ENCODE peak calls at places on chromosomes 11 and 22, in four cellular contexts. F, S, Z and N are unnamed samples.

GRCh38 chr22:32341122-32341740 is 16.4 kb upstream of the RFPL3 start:
- DNase-seq in Z (no peak), S (peak), F (no peak), N (no peak)

GRCh38 chr11:103676413-103676812 is 360.0 kb upstream of the DDI1 start:
- DNase-seq in S (no peak), Z (no peak), F (no peak), N (no peak)

GRCh38 chr22:29031236-29031982 is 30.2 kb downstream of the C22orf31 start:
- DNase-seq in Z (no peak), S (peak), F (no peak), N (no peak)

GRCh38 chr11:14914536-14914935 is 22.5 kb upstream of the CYP2R1 start:
- DNase-seq in Z (no peak), F (no peak), S (no peak), N (no peak)

GRCh38 chr11:68042219-68043028 is 3.6 kb downstream of the TCIRG1 start:
- DNase-seq in F (no peak), Z (no peak), S (no peak), N (no peak)

GRCh38 chr11:3220521-3221407 is 2.2 kb upstream of the MRGPRG start:
- DNase-seq in Z (no peak), F (no peak), S (no peak), N (no peak)

GRCh38 chr11:124174001-124174400 is 9.1 kb upstream of the OR10D3 start:
- DNase-seq in F (no peak), Z (no peak), S (peak), N (no peak)

GRCh38 chr11:115961168-115962003 is 457.2 kb upstream of the CADM1 start:
- DNase-seq in S (peak), Z (no peak), F (no peak), N (no peak)

GRCh38 chr22:48704335-48704734 is 1123.3 kb downstream of the BRD1 start:
- DNase-seq in S (no peak), F (no peak), Z (no peak), N (no peak)

DNA sequence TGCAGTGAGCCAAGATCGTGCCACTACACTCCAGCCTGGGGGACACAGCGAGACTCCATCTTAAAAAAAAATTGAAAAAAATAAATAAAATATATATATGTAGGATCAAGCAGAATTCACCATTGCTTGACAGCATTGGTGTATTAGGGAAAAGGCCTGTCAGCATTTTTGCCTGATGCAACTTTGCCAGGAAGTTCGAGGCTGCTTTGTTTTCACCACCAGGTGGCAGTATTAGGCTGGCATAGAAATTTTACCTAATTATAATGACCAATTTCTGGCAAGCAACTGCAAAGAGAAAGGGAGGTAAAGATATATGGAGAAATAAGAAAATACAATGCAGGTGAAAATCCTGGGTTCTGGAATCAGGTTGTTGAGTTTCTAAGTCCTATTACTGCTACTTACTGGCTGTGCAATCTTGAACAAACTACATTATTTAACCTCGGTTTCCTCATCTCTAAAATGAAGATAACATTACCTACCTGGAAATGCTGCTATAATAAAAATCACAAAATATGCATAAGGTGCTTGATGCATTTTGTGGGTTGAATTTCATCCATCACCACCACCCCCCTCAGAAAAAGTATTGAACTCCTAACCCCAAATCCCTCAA is 24.7 kb downstream of the LAYN start:
- DNase-seq in F (peak), Z (peak), S (peak), N (peak)
- TF ChIP-seq CTCF in F (peak), Z (peak), S (peak), N (peak)

DNA sequence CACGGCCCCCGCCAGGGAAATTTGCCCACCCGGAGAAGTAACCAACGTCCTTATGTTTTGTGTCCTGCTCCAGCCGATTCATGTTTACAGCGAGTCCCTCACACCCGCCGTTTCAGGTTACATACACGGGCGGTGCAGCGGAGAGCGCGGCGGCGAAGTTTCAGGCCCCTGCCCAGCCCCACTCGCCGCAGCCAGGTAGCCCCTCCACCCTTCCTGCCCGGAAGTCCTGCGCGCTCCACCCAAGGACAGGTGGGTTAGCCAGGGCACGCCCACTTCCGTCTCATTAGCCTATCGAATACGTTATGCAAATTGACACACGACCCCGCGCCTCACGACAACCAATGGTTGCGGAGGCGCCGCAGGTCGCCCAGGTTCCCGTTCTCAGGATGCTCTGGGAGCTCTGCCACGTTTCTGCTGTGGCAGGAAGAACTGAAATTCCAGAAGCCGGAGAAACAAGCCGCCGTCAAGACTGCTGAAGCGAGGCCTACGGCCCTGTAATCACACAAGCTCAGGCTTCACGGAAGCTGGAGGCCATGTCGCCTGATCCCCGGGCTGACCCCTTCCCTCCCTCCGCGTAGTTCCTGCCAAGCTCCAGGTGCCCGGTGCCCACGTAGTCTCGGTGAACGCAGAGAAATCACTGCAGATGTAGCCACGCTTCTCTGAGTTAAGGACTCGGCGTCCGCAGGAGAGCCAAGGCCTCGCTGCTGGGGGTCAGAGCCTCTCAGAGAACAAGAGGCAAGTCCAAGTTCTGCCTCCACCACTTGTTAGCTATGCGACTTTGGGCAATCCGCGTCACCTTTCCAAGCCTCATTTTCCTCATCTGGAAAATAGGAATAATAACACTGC is 22.4 kb upstream of the MYH9 start:
- DNase-seq in S (peak), Z (peak), F (peak), N (peak)
- TF ChIP-seq CTCF in S (no peak), Z (no peak), F (peak), N (no peak)

DNA sequence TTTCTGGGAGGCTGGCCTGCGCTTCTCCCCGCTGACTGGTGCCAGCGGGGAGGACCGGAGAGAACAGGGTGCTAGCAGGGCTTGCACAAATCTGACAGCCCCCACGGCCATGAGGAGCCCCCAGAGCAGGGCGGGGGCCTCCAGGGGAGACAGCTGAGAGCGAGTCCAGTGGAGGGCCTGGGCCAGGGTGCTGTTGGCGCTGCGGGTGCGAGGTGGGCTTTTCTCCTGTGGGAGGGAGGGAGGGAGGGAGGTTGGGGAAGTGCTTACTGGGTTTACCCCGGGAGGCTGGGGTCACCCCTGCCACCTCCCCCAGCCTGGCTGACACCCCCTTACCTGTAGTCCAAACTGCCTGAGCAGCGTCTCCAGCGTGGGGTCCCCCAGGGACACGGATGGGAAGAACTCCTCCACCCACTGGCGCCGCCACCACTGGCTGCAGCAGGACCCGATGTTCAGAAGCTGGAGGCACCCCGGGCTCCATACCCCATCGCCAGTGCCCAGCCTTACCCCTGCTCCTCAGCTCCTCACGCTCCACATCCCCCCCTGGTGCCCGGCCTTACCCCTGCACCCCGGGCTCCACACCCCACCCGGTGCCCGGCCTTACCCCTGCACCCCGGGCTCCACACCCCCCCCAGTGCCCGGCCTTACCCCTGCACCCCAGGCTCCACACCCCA is 3.9 kb downstream of the LMF2 start:
- DNase-seq in F (no peak), S (no peak), Z (no peak), N (no peak)
- TF ChIP-seq CTCF in F (no peak), S (no peak), Z (peak), N (no peak)

GRCh38 chr11:6572215-6572614 is 31.2 kb downstream of the RRP8 start:
- DNase-seq in Z (no peak), S (peak), F (no peak), N (no peak)
- TF ChIP-seq CTCF in Z (no peak), S (no peak), F (no peak), N (no peak)

DNA sequence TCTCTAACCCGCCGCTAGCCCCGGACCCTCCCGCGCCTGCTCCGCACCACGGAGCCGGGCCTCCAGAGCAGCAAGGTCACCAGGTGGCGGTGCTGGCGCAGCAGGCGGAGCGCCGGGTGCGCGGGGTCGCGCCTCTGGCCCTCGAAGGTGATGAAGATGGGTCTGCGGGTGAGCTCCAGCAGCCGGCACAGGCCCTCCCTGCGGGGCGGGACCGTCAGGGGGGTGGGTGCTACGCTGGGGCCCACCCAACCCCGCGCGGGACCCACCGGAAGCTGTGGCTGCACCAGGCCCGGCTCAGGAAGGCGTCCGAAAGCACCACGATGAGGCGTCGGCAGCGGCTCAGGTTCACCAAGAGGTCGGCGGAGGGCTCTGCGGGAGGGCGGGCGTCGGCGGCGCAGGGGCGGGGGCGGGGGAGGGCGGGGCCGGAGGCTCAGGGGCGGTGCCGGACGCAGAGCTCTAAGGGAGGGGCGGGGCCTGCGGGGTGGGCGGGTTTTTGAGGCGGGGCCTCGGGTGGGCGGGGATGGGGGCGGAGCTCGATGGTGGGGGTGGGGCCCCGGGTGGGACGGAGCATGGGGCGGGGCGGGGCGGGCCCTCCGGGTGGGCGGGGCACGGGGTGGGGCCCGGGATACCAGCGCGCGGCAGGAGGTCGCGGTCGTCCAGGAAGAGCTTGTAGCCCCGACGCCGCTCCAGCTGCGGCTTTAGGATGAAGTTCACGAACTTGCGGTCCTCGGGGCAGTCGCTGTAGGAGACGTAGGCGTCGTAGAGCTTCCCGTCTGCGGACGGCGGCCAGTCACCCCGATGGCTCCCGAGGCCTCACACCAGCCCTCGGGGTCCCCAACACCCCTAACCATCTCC is 7.8 kb downstream of the SIGIRR start:
- DNase-seq in S (peak), Z (peak), F (peak), N (peak)
- TF ChIP-seq CTCF in S (no peak), Z (peak), F (no peak), N (peak)

GRCh38 chr11:63903884-63904283 is 13.1 kb downstream of the RCOR2 start:
- DNase-seq in F (no peak), Z (no peak), S (no peak), N (no peak)
- TF ChIP-seq CTCF in F (no peak), Z (no peak), S (no peak), N (no peak)

DNA sequence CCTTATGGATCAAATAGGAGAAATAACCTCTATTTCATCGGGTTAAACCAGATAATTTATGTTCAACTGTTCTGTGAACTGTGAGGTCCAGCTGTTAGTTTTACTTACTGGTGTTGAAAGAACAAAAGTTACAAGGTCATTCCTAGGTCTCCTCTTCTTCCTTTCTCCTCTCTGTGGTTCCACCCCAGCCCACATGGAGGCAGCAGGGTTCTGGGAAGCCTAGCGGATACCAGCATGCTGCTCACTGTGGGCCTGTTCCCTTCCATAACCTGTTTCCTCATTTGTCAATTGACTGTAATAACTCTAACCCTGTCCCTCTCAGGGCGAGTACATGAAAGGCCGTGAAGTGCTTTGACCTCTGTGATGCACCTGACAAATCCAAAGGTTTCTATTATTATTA is 27.8 kb downstream of the RELT start:
- DNase-seq in S (no peak), F (peak), Z (no peak), N (peak)
- TF ChIP-seq CTCF in S (peak), F (peak), Z (peak), N (peak)